ENCODE peak calls at places on chromosome 19, in five cellular contexts. H is Peyer's patch, N is transverse colon, C is gastrocnemius medialis, S is breast epithelium. K is an unnamed sample.

GRCh38 chr19:310141-310651 is 19.0 kb upstream of the PLPP2 start:
- DNase-seq in H (peak; percentile 32), N (no peak), C (no peak), S (no peak), K (peak; percentile 57)

GRCh38 chr19:43594081-43594697 is 1.7 kb downstream of the IRGQ start:
- DNase-seq in H (no peak), N (no peak), C (no peak), S (no peak), K (no peak)

GRCh38 chr19:15015946-15016542 is 33.2 kb upstream of the CASP14 start:
- DNase-seq in H (no peak), N (no peak), C (no peak), S (no peak), K (no peak)

GRCh38 chr19:33444993-33445751 is 71.7 kb downstream of the CEBPG start:
- DNase-seq in H (peak; percentile 19), N (no peak), C (no peak), S (no peak), K (peak; percentile 28)

GRCh38 chr19:42511340-42511739 is 16.9 kb downstream of the CEACAM1 start:
- DNase-seq in H (no peak), N (no peak), C (no peak), S (no peak), K (no peak)

GRCh38 chr19:40601061-40601973 is at the start of gene LTBP4:
- DNase-seq in H (peak; percentile 72), N (peak; percentile 70), C (no peak), S (no peak), K (peak; percentile 82)

GRCh38 chr19:52600639-52601024 is 30.5 kb downstream of the ZNF701 start:
- DNase-seq in H (peak; percentile 82), N (peak; percentile 77), C (no peak), S (no peak), K (peak; percentile 76)

GRCh38 chr19:51808333-51808986 is 13.5 kb downstream of the FPR3 start:
- DNase-seq in H (no peak), N (no peak), C (no peak), S (no peak), K (no peak)

GRCh38 chr19:3610745-3611717 is 4.4 kb upstream of the TBXA2R start:
- DNase-seq in H (no peak), N (no peak), C (no peak), S (no peak), K (peak; percentile 74)

GRCh38 chr19:5801796-5802616 is 2.9 kb upstream of the NRTN start:
- DNase-seq in H (no peak), N (no peak), C (no peak), S (no peak), K (no peak)

GRCh38 chr19:46985532-46986415 is 33.9 kb upstream of the NPAS1 start:
- DNase-seq in H (peak; percentile 65), N (no peak), C (no peak), S (no peak), K (peak; percentile 51)

GRCh38 chr19:769610-770009 is 18.7 kb downstream of the MISP start:
- DNase-seq in H (no peak), N (no peak), C (no peak), S (no peak), K (no peak)

GRCh38 chr19:29831041-29831548 is 19.3 kb downstream of the CCNE1 start:
- DNase-seq in H (peak; percentile 52), N (no peak), C (no peak), S (no peak), K (no peak)

GRCh38 chr19:48780684-48781391 is 25.5 kb downstream of the FGF21 start:
- DNase-seq in H (peak; percentile 84), N (no peak), C (no peak), S (no peak), K (no peak)

GRCh38 chr19:6423499-6424189 is 967 bp downstream of the KHSRP start:
- DNase-seq in H (no peak), N (peak; percentile 39), C (no peak), S (no peak), K (peak; percentile 83)

GRCh38 chr19:23766951-23767350 is 8.3 kb upstream of the ZNF681 start:
- DNase-seq in H (no peak), N (no peak), C (no peak), S (no peak), K (no peak)

GRCh38 chr19:23764781-23765180 is 6.1 kb upstream of the ZNF681 start:
- DNase-seq in H (no peak), N (no peak), C (no peak), S (no peak), K (no peak)

GRCh38 chr19:23762884-23763711 is 4.4 kb upstream of the ZNF681 start:
- DNase-seq in H (peak; percentile 95), N (peak; percentile 93), C (peak; percentile 20), S (peak; percentile 89), K (peak; percentile 91)

GRCh38 chr19:23758187-23759074 is at the start of gene ZNF681:
- DNase-seq in H (peak; percentile 96), N (peak; percentile 91), C (peak; percentile 52), S (peak; percentile 87), K (peak; percentile 94)

GRCh38 chr19:23762548-23762883 is 3.8 kb upstream of the ZNF681 start:
- DNase-seq in H (no peak), N (no peak), C (no peak), S (no peak), K (no peak)
- H3K27ac ChIP-seq in H (peak overlapping the region; percentile 70), N (peak overlapping the region; percentile 89), C (no peak overlapping the region), S (peak overlapping the region; percentile 89), K (peak overlapping the region; percentile 57)

GRCh38 chr19:49916839-49917733 is 11.9 kb upstream of the ATF5 start:
- DNase-seq in H (no peak), N (no peak), C (peak; percentile 39), S (no peak), K (no peak)
- TF ChIP-seq POLR2A in H (no peak), N (no peak), C (no peak), S (no peak), K (no peak)

DNA sequence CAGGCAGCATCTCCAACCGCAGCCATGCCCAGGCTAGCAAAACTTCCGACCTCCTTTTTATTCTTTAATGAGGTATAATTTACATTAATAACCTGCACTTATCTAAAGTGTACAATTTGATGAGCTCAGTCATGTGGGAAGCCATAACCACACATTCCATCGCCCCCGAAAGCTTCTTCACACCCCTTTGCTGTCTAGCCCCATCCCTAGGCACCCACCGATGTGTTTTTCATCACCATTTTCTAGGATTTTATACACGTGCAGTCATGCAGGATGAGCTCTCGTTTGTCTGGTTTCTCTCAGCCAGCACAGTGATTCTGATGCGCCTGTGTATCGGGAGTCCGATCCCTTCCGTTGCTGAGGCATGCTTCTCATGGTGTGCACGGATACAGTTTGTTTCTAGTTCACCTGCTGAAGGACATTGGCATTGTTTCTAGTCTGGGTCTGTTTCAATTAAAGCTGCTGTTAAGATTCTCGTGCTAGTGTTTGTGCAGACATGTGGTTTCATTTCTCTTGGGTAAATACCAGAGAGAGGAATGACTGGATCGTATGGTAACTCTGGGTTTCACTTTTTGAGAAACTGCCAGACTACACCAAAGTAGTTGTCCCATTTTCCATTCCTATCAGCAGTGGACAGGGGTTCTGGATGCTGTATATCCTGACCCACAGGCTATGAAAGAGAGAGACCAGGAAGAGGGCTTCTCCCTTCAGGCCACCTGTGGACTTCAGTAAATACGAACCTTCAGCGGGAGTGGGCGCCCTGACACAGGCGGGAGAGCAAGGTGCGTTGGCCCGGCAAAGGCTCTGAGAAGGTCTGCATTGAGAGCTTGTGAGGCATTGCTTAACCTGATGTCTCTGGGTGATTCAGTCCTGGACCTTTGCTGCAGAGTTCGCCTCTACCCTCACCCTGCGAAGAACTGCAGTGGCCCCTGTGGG is 4.9 kb downstream of the AP1M1 start:
- DNase-seq in H (peak; percentile 30), N (no peak), C (no peak), S (no peak), K (no peak)
- H3K27ac ChIP-seq in H (no peak overlapping the region), N (no peak overlapping the region), C (no peak overlapping the region), S (no peak overlapping the region), K (no peak overlapping the region)

GRCh38 chr19:24059572-24060295 is 27.3 kb upstream of the ZNF254 start:
- DNase-seq in H (no peak), N (no peak), C (peak; percentile 50), S (peak; percentile 83), K (no peak)

GRCh38 chr19:24063312-24063711 is 23.7 kb upstream of the ZNF254 start:
- DNase-seq in H (no peak), N (no peak), C (no peak), S (no peak), K (no peak)

GRCh38 chr19:24064175-24064574 is 22.8 kb upstream of the ZNF254 start:
- DNase-seq in H (no peak), N (no peak), C (no peak), S (no peak), K (no peak)

GRCh38 chr19:24060687-24061356 is 26.2 kb upstream of the ZNF254 start:
- DNase-seq in H (no peak), N (no peak), C (peak; percentile 29), S (no peak), K (no peak)

DNA sequence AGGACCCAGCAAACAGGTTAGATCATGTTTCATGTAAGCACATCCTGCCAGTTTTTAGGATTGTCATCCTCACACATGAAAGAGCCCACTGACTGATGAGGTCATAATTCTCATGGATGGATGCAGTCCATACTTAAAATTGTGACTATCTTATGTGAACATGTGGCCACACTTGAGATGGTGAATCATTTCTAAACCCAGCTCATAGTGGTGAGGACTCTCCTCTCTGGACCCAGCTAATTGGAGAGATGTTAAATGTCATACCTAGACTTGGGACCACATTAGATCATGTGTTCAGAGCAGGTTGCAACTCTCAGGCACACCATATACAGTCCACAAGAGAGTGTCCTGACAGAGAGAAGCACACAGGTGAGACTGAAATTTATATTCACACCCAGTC is 24.8 kb upstream of the ZNF254 start:
- DNase-seq in H (no peak), N (no peak), C (no peak), S (no peak), K (no peak)
- TF ChIP-seq POLR2A in H (no peak), N (no peak), C (no peak), S (no peak), K (no peak)

DNA sequence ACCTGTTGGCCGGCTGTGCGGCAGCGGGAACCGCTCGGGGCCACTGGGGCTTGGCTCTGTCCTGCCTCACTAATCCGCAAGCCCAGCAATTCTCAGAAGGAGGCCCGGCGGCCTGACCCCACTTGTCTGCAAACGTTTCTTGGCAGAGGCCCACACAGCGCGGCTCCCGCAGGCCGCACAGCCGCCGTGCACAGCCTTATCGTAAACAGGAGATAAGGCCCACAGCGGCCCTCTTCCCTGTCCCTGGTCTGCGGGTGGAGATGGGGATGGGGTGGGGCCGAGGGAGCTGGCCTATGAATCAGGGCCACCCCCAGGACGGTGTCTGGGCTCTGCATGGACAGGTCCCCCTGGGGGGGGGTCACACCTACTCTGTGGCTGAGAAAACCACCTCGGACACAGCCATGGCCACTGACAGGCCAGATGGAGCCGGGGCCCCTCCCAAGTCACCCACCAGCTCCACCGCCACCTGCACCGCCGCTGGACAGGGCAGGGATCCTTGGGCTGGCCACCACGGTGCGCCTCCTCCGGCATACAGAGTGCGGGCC is 47.8 kb downstream of the COMP start:
- DNase-seq in H (peak; percentile 71), N (peak; percentile 70), C (no peak), S (no peak), K (no peak)
- H3K27ac ChIP-seq in H (no peak overlapping the region), N (peak overlapping the region; percentile 69), C (no peak overlapping the region), S (no peak overlapping the region), K (no peak overlapping the region)